ENCODE peak calls at places on chromosomes 3 and 15, in eight cellular contexts. One of them, this sample, is unnamed.

GRCh38 chr3:59064276-59064675 is 14.5 kb upstream of the CFAP20DC start:
- DNase-seq in HT-29: no peak
- DNase-seq in NCI-H146: no peak
- DNase-seq in hypothalamus: no peak
- DNase-seq in upper lobe of right lung: no peak
- DNase-seq in H4: no peak
- DNase-seq in WERI-Rb-1: peak; percentile 11
- DNase-seq in COR-L47: no peak
- DNase-seq in this sample: no peak

GRCh38 chr3:151197981-151198767 is 4.8 kb downstream of the GPR171 start:
- DNase-seq in HT-29: no peak
- DNase-seq in NCI-H146: peak; percentile 10
- DNase-seq in hypothalamus: no peak
- DNase-seq in upper lobe of right lung: no peak
- DNase-seq in H4: no peak
- DNase-seq in WERI-Rb-1: no peak
- DNase-seq in COR-L47: no peak
- DNase-seq in this sample: no peak

GRCh38 chr3:147930417-147930816 is 521.3 kb downstream of the ZIC1 start:
- DNase-seq in HT-29: no peak
- DNase-seq in NCI-H146: no peak
- DNase-seq in hypothalamus: no peak
- DNase-seq in upper lobe of right lung: no peak
- DNase-seq in H4: peak; percentile 72
- DNase-seq in WERI-Rb-1: no peak
- DNase-seq in COR-L47: no peak
- DNase-seq in this sample: no peak

GRCh38 chr15:100008258-100008657 is 275.0 kb upstream of the LYSMD4 start:
- DNase-seq in HT-29: no peak
- DNase-seq in NCI-H146: no peak
- DNase-seq in hypothalamus: no peak
- DNase-seq in upper lobe of right lung: no peak
- DNase-seq in H4: no peak
- DNase-seq in WERI-Rb-1: no peak
- DNase-seq in COR-L47: no peak
- DNase-seq in this sample: no peak

GRCh38 chr15:58269455-58270414 is 131.6 kb downstream of the AQP9 start:
- DNase-seq in HT-29: peak; percentile 83
- DNase-seq in NCI-H146: peak; percentile 11
- DNase-seq in hypothalamus: peak; percentile 5
- DNase-seq in upper lobe of right lung: no peak
- DNase-seq in H4: peak; percentile 67
- DNase-seq in WERI-Rb-1: peak; percentile 71
- DNase-seq in COR-L47: peak; percentile 26
- DNase-seq in this sample: no peak

GRCh38 chr3:8301977-8302589 is 199.5 kb upstream of the LMCD1 start:
- DNase-seq in HT-29: peak; percentile 38
- DNase-seq in NCI-H146: no peak
- DNase-seq in hypothalamus: no peak
- DNase-seq in upper lobe of right lung: no peak
- DNase-seq in H4: peak; percentile 35
- DNase-seq in WERI-Rb-1: peak; percentile 29
- DNase-seq in COR-L47: no peak
- DNase-seq in this sample: no peak

GRCh38 chr3:117892431-117892841 is 1142.2 kb downstream of the IGSF11 start:
- DNase-seq in HT-29: no peak
- DNase-seq in NCI-H146: no peak
- DNase-seq in hypothalamus: no peak
- DNase-seq in upper lobe of right lung: no peak
- DNase-seq in H4: no peak
- DNase-seq in WERI-Rb-1: no peak
- DNase-seq in COR-L47: no peak
- DNase-seq in this sample: no peak

GRCh38 chr3:151203053-151203420 is at the start of gene GPR171:
- DNase-seq in HT-29: no peak
- DNase-seq in NCI-H146: no peak
- DNase-seq in hypothalamus: no peak
- DNase-seq in upper lobe of right lung: no peak
- DNase-seq in H4: no peak
- DNase-seq in WERI-Rb-1: no peak
- DNase-seq in COR-L47: no peak
- DNase-seq in this sample: no peak

GRCh38 chr3:153397806-153398205 is 235.8 kb downstream of the RAP2B start:
- DNase-seq in HT-29: no peak
- DNase-seq in NCI-H146: no peak
- DNase-seq in hypothalamus: no peak
- DNase-seq in upper lobe of right lung: no peak
- DNase-seq in H4: no peak
- DNase-seq in WERI-Rb-1: no peak
- DNase-seq in COR-L47: no peak
- DNase-seq in this sample: no peak

GRCh38 chr3:190863119-190863465 is 598 bp upstream of the GMNC start:
- DNase-seq in HT-29: no peak
- DNase-seq in NCI-H146: no peak
- DNase-seq in hypothalamus: no peak
- DNase-seq in upper lobe of right lung: no peak
- DNase-seq in H4: no peak
- DNase-seq in WERI-Rb-1: no peak
- DNase-seq in COR-L47: no peak
- DNase-seq in this sample: no peak

GRCh38 chr3:138818175-138818574 is 16.6 kb downstream of the PIK3CB start:
- DNase-seq in HT-29: no peak
- DNase-seq in NCI-H146: no peak
- DNase-seq in hypothalamus: no peak
- DNase-seq in upper lobe of right lung: no peak
- DNase-seq in H4: no peak
- DNase-seq in WERI-Rb-1: no peak
- DNase-seq in COR-L47: no peak
- DNase-seq in this sample: no peak

GRCh38 chr15:63402498-63403253 is 21.0 kb upstream of the CA12 start:
- DNase-seq in HT-29: peak; percentile 86
- DNase-seq in NCI-H146: peak; percentile 12
- DNase-seq in hypothalamus: no peak
- DNase-seq in upper lobe of right lung: no peak
- DNase-seq in H4: peak; percentile 38
- DNase-seq in WERI-Rb-1: no peak
- DNase-seq in COR-L47: peak; percentile 47
- DNase-seq in this sample: no peak

GRCh38 chr3:80914854-80915253 is 846.6 kb downstream of the GBE1 start:
- DNase-seq in HT-29: no peak
- DNase-seq in NCI-H146: no peak
- DNase-seq in hypothalamus: no peak
- DNase-seq in upper lobe of right lung: no peak
- DNase-seq in H4: no peak
- DNase-seq in WERI-Rb-1: no peak
- DNase-seq in COR-L47: no peak
- DNase-seq in this sample: no peak

GRCh38 chr3:115359507-115359906 is 212.4 kb upstream of the ZBTB20 start:
- DNase-seq in HT-29: no peak
- DNase-seq in NCI-H146: no peak
- DNase-seq in hypothalamus: no peak
- DNase-seq in upper lobe of right lung: no peak
- DNase-seq in H4: peak; percentile 11
- DNase-seq in WERI-Rb-1: no peak
- DNase-seq in COR-L47: no peak
- DNase-seq in this sample: no peak

GRCh38 chr3:153165211-153165815 is 3.3 kb downstream of the RAP2B start:
- DNase-seq in HT-29: peak; percentile 21
- DNase-seq in NCI-H146: no peak
- DNase-seq in hypothalamus: no peak
- DNase-seq in upper lobe of right lung: no peak
- DNase-seq in H4: no peak
- DNase-seq in WERI-Rb-1: no peak
- DNase-seq in COR-L47: no peak
- DNase-seq in this sample: no peak

GRCh38 chr3:178382388-178383061 is 153.7 kb upstream of the KCNMB2 start:
- DNase-seq in HT-29: peak; percentile 5
- DNase-seq in NCI-H146: no peak
- DNase-seq in hypothalamus: no peak
- DNase-seq in upper lobe of right lung: no peak
- DNase-seq in H4: no peak
- DNase-seq in WERI-Rb-1: no peak
- DNase-seq in COR-L47: no peak
- DNase-seq in this sample: no peak

This sample was measured in osteocyte.